ENCODE peak calls at places on chromosomes 2 and 18, in four cellular contexts. One of them, this sample, is unnamed.

GRCh38 chr2:38465789-38466127 is 88.7 kb upstream of the ATL2 start:
- DNase-seq in H7: peak; percentile 85
- DNase-seq in DMS153: no peak
- DNase-seq in stimulated activated CD4-positive, alpha-beta T cell treated with anti-CD3 and anti-CD28 coated beads, Interleukin-2, amount 100 ng/mL, for 24 hours: no peak
- DNase-seq in this sample: peak; percentile 86

GRCh38 chr18:29172151-29173015 is 995.5 kb upstream of the CDH2 start:
- DNase-seq in stimulated activated CD4-positive, alpha-beta T cell treated with anti-CD3 and anti-CD28 coated beads, Interleukin-2, amount 100 ng/mL, for 24 hours: no peak
- DNase-seq in H7: no peak
- DNase-seq in DMS153: no peak
- DNase-seq in this sample: no peak

GRCh38 chr2:135904590-135904989 is 28.3 kb upstream of the MCM6 start:
- DNase-seq in stimulated activated CD4-positive, alpha-beta T cell treated with anti-CD3 and anti-CD28 coated beads, Interleukin-2, amount 100 ng/mL, for 24 hours: no peak
- DNase-seq in DMS153: no peak
- DNase-seq in H7: no peak
- DNase-seq in this sample: no peak

GRCh38 chr2:218996937-218997336 is 3.7 kb upstream of the CRYBA2 start:
- DNase-seq in H7: no peak
- DNase-seq in DMS153: peak; percentile 87
- DNase-seq in stimulated activated CD4-positive, alpha-beta T cell treated with anti-CD3 and anti-CD28 coated beads, Interleukin-2, amount 100 ng/mL, for 24 hours: no peak
- DNase-seq in this sample: no peak

GRCh38 chr2:61356261-61356957 is 114.5 kb downstream of the USP34 start:
- DNase-seq in H7: no peak
- DNase-seq in DMS153: no peak
- DNase-seq in stimulated activated CD4-positive, alpha-beta T cell treated with anti-CD3 and anti-CD28 coated beads, Interleukin-2, amount 100 ng/mL, for 24 hours: no peak
- DNase-seq in this sample: no peak

GRCh38 chr2:81260320-81260719 is 955.8 kb upstream of the LRRTM1 start:
- DNase-seq in DMS153: no peak
- DNase-seq in stimulated activated CD4-positive, alpha-beta T cell treated with anti-CD3 and anti-CD28 coated beads, Interleukin-2, amount 100 ng/mL, for 24 hours: no peak
- DNase-seq in H7: no peak
- DNase-seq in this sample: no peak

GRCh38 chr2:130347220-130347925 is 4.7 kb downstream of the IMP4 start:
- DNase-seq in H7: no peak
- DNase-seq in stimulated activated CD4-positive, alpha-beta T cell treated with anti-CD3 and anti-CD28 coated beads, Interleukin-2, amount 100 ng/mL, for 24 hours: no peak
- DNase-seq in DMS153: no peak
- DNase-seq in this sample: no peak

GRCh38 chr2:214809751-214810564 is 475 bp upstream of the BARD1 start:
- DNase-seq in stimulated activated CD4-positive, alpha-beta T cell treated with anti-CD3 and anti-CD28 coated beads, Interleukin-2, amount 100 ng/mL, for 24 hours: peak; percentile 100
- DNase-seq in DMS153: peak; percentile 97
- DNase-seq in H7: peak; percentile 96
- DNase-seq in this sample: peak; percentile 100

GRCh38 chr18:42348722-42349121 is 393.7 kb downstream of the PIK3C3 start:
- DNase-seq in stimulated activated CD4-positive, alpha-beta T cell treated with anti-CD3 and anti-CD28 coated beads, Interleukin-2, amount 100 ng/mL, for 24 hours: no peak
- DNase-seq in DMS153: no peak
- DNase-seq in H7: no peak
- DNase-seq in this sample: no peak

GRCh38 chr2:230589497-230590015 is 123.1 kb upstream of the CAB39 start:
- DNase-seq in DMS153: no peak
- DNase-seq in H7: no peak
- DNase-seq in stimulated activated CD4-positive, alpha-beta T cell treated with anti-CD3 and anti-CD28 coated beads, Interleukin-2, amount 100 ng/mL, for 24 hours: peak; percentile 35
- DNase-seq in this sample: no peak

GRCh38 chr18:75123113-75123512 is 85.8 kb downstream of the PTGR3 start:
- DNase-seq in stimulated activated CD4-positive, alpha-beta T cell treated with anti-CD3 and anti-CD28 coated beads, Interleukin-2, amount 100 ng/mL, for 24 hours: no peak
- DNase-seq in DMS153: no peak
- DNase-seq in H7: no peak
- DNase-seq in this sample: no peak

GRCh38 chr2:14567561-14567960 is 65.0 kb upstream of the LRATD1 start:
- DNase-seq in stimulated activated CD4-positive, alpha-beta T cell treated with anti-CD3 and anti-CD28 coated beads, Interleukin-2, amount 100 ng/mL, for 24 hours: no peak
- DNase-seq in H7: no peak
- DNase-seq in DMS153: no peak
- DNase-seq in this sample: no peak

GRCh38 chr2:230052299-230052698 is 16.4 kb downstream of the SLC16A14 start:
- DNase-seq in stimulated activated CD4-positive, alpha-beta T cell treated with anti-CD3 and anti-CD28 coated beads, Interleukin-2, amount 100 ng/mL, for 24 hours: no peak
- DNase-seq in DMS153: no peak
- DNase-seq in H7: no peak
- DNase-seq in this sample: no peak

GRCh38 chr2:108403494-108403893 is 25.7 kb downstream of the SULT1C4 start:
- DNase-seq in stimulated activated CD4-positive, alpha-beta T cell treated with anti-CD3 and anti-CD28 coated beads, Interleukin-2, amount 100 ng/mL, for 24 hours: no peak
- DNase-seq in H7: no peak
- DNase-seq in DMS153: no peak
- DNase-seq in this sample: peak; percentile 92

GRCh38 chr2:67462741-67463496 is 65.8 kb downstream of the ETAA1 start:
- DNase-seq in DMS153: peak; percentile 80
- DNase-seq in stimulated activated CD4-positive, alpha-beta T cell treated with anti-CD3 and anti-CD28 coated beads, Interleukin-2, amount 100 ng/mL, for 24 hours: no peak
- DNase-seq in H7: no peak
- DNase-seq in this sample: no peak

GRCh38 chr2:177332041-177332991 is 60.3 kb upstream of the AGPS start:
- DNase-seq in stimulated activated CD4-positive, alpha-beta T cell treated with anti-CD3 and anti-CD28 coated beads, Interleukin-2, amount 100 ng/mL, for 24 hours: peak; percentile 41
- DNase-seq in H7: peak; percentile 6
- DNase-seq in DMS153: peak; percentile 46
- DNase-seq in this sample: peak; percentile 73

GRCh38 chr2:37394986-37395555 is 50.6 kb downstream of the QPCT start:
- DNase-seq in H7: no peak
- DNase-seq in DMS153: no peak
- DNase-seq in stimulated activated CD4-positive, alpha-beta T cell treated with anti-CD3 and anti-CD28 coated beads, Interleukin-2, amount 100 ng/mL, for 24 hours: no peak
- DNase-seq in this sample: no peak

GRCh38 chr2:70098032-70098431 is 10.8 kb downstream of the PCBP1 start:
- DNase-seq in DMS153: no peak
- DNase-seq in stimulated activated CD4-positive, alpha-beta T cell treated with anti-CD3 and anti-CD28 coated beads, Interleukin-2, amount 100 ng/mL, for 24 hours: no peak
- DNase-seq in H7: no peak
- DNase-seq in this sample: no peak

GRCh38 chr2:111898703-111899514 is 502 bp downstream of the MERTK start:
- DNase-seq in H7: peak; percentile 70
- DNase-seq in DMS153: no peak
- DNase-seq in stimulated activated CD4-positive, alpha-beta T cell treated with anti-CD3 and anti-CD28 coated beads, Interleukin-2, amount 100 ng/mL, for 24 hours: no peak
- DNase-seq in this sample: no peak

GRCh38 chr2:120204022-120204405 is 19.2 kb downstream of the TMEM185B start:
- DNase-seq in stimulated activated CD4-positive, alpha-beta T cell treated with anti-CD3 and anti-CD28 coated beads, Interleukin-2, amount 100 ng/mL, for 24 hours: no peak
- DNase-seq in H7: no peak
- DNase-seq in DMS153: no peak
- DNase-seq in this sample: peak; percentile 63

GRCh38 chr2:32264422-32265149 is at the start of gene NLRC4:
- DNase-seq in H7: no peak
- DNase-seq in DMS153: no peak
- DNase-seq in stimulated activated CD4-positive, alpha-beta T cell treated with anti-CD3 and anti-CD28 coated beads, Interleukin-2, amount 100 ng/mL, for 24 hours: no peak
- DNase-seq in this sample: no peak

GRCh38 chr18:44589709-44590108 is 91.0 kb upstream of the SETBP1 start:
- DNase-seq in H7: no peak
- DNase-seq in DMS153: no peak
- DNase-seq in stimulated activated CD4-positive, alpha-beta T cell treated with anti-CD3 and anti-CD28 coated beads, Interleukin-2, amount 100 ng/mL, for 24 hours: no peak
- DNase-seq in this sample: no peak

GRCh38 chr2:150513647-150514046 is 26.2 kb upstream of the RND3 start:
- DNase-seq in DMS153: no peak
- DNase-seq in H7: no peak
- DNase-seq in stimulated activated CD4-positive, alpha-beta T cell treated with anti-CD3 and anti-CD28 coated beads, Interleukin-2, amount 100 ng/mL, for 24 hours: no peak
- DNase-seq in this sample: no peak

GRCh38 chr18:58336605-58337004 is 292.3 kb downstream of the ALPK2 start:
- DNase-seq in stimulated activated CD4-positive, alpha-beta T cell treated with anti-CD3 and anti-CD28 coated beads, Interleukin-2, amount 100 ng/mL, for 24 hours: no peak
- DNase-seq in DMS153: no peak
- DNase-seq in H7: no peak
- DNase-seq in this sample: no peak

GRCh38 chr2:187586091-187586632 is 31.9 kb upstream of the TFPI start:
- DNase-seq in stimulated activated CD4-positive, alpha-beta T cell treated with anti-CD3 and anti-CD28 coated beads, Interleukin-2, amount 100 ng/mL, for 24 hours: no peak
- DNase-seq in H7: no peak
- DNase-seq in DMS153: no peak
- DNase-seq in this sample: no peak

This sample was measured in endodermal cell.